ENCODE peak calls at places on chromosome 20, in four cellular contexts. U is brain microvascular endothelial cell; P is CD8-positive, alpha-beta T cell; V is ascending aorta. I is an unnamed sample.

GRCh38 chr20:63735859-63736718 is at the start of gene LIME1:
- DNase-seq in P (peak), U (no peak), V (no peak), I (peak)

GRCh38 chr20:8601542-8601912 is 467.4 kb upstream of the PLCB4 start:
- DNase-seq in U (no peak), P (no peak), V (no peak), I (no peak)

GRCh38 chr20:64105846-64106434 is 1.4 kb downstream of the NPBWR2 start:
- DNase-seq in P (no peak), V (no peak), U (no peak), I (peak)

GRCh38 chr20:35620818-35621559 is 5.4 kb downstream of the SPAG4 start:
- DNase-seq in P (no peak), U (no peak), V (no peak), I (no peak)

GRCh38 chr20:43451400-43451799 is 6.3 kb upstream of the SRSF6 start:
- DNase-seq in U (no peak), V (no peak), P (no peak), I (no peak)

GRCh38 chr20:29408034-29408695 is 1849.3 kb upstream of the DEFB115 start:
- DNase-seq in V (no peak), U (no peak), P (no peak), I (no peak)

GRCh38 chr20:51531141-51531710 is 11.3 kb downstream of the NFATC2 start:
- DNase-seq in V (no peak), P (peak), U (no peak), I (no peak)

GRCh38 chr20:61964675-61965605 is 100.7 kb downstream of the TAF4 start:
- DNase-seq in V (no peak), P (no peak), U (no peak), I (no peak)

GRCh38 chr20:37194616-37195015 is 15.3 kb upstream of the MROH8 start:
- DNase-seq in P (no peak), U (no peak), V (no peak), I (no peak)

GRCh38 chr20:13995841-13996240 is 525 bp downstream of the MACROD2 start:
- DNase-seq in P (no peak), U (no peak), V (no peak), I (peak)

GRCh38 chr20:18034039-18034438 is 23.7 kb downstream of the OVOL2 start:
- DNase-seq in P (no peak), U (no peak), V (no peak), I (no peak)

GRCh38 chr20:57425150-57426013 is 34.2 kb downstream of the RBM38 start:
- DNase-seq in P (no peak), U (no peak), V (no peak), I (peak)

GRCh38 chr20:20367681-20368413 is at the start of gene INSM1:
- DNase-seq in V (no peak), P (no peak), U (no peak), I (no peak)

GRCh38 chr20:22719250-22719649 is 134.9 kb upstream of the FOXA2 start:
- DNase-seq in U (no peak), V (no peak), P (no peak), I (no peak)

GRCh38 chr20:48455606-48456360 is 372.0 kb downstream of the PREX1 start:
- DNase-seq in V (no peak), U (no peak), P (no peak), I (no peak)

GRCh38 chr20:46621492-46621891 is 29.8 kb downstream of the SLC13A3 start:
- DNase-seq in U (peak), P (no peak), V (no peak), I (no peak)

GRCh38 chr20:63502671-63503172 is 3.8 kb upstream of the EEF1A2 start:
- DNase-seq in P (no peak), V (no peak), U (no peak), I (peak)

GRCh38 chr20:48574383-48574782 is 253.4 kb downstream of the PREX1 start:
- DNase-seq in V (no peak), U (no peak), P (no peak), I (no peak)

GRCh38 chr20:4053516-4053919 is 38.2 kb upstream of the RNF24 start:
- DNase-seq in V (no peak), U (peak), P (no peak), I (no peak)

GRCh38 chr20:5719861-5720401 is 30.3 kb upstream of the SHLD1 start:
- DNase-seq in V (no peak), U (peak), P (no peak), I (no peak)

GRCh38 chr20:14521436-14521835 is 184.0 kb upstream of the FLRT3 start:
- DNase-seq in U (no peak), P (no peak), V (no peak), I (no peak)

GRCh38 chr20:33437141-33437911 is 6.2 kb downstream of the SNTA1 start:
- DNase-seq in V (peak), U (peak), P (no peak), I (no peak)

GRCh38 chr20:48822879-48823385 is 4.9 kb downstream of the PREX1 start:
- DNase-seq in V (no peak), P (no peak), U (no peak), I (no peak)

GRCh38 chr20:34475979-34476736 is 40.1 kb upstream of the DYNLRB1 start:
- DNase-seq in V (no peak), P (peak), U (no peak), I (peak)

GRCh38 chr20:57399587-57400261 is 8.5 kb downstream of the RBM38 start:
- DNase-seq in P (no peak), U (no peak), V (no peak), I (peak)

GRCh38 chr20:60749804-60750602 is 502.1 kb upstream of the CDH4 start:
- DNase-seq in V (no peak), U (no peak), P (no peak), I (no peak)

GRCh38 chr20:19995220-19995863 is 21.8 kb upstream of the NAA20 start:
- DNase-seq in P (no peak), V (no peak), U (no peak), I (no peak)

GRCh38 chr20:32352101-32352720 is 5.9 kb upstream of the ASXL1 start:
- DNase-seq in P (no peak), V (no peak), U (no peak), I (no peak)

GRCh38 chr20:32350421-32350820 is 7.7 kb upstream of the ASXL1 start:
- DNase-seq in U (no peak), V (no peak), P (no peak), I (no peak)

GRCh38 chr20:32344835-32345506 is 13.2 kb upstream of the ASXL1 start:
- DNase-seq in P (no peak), U (no peak), V (no peak), I (no peak)

GRCh38 chr20:32343438-32343837 is 14.7 kb upstream of the ASXL1 start:
- DNase-seq in U (no peak), V (no peak), P (no peak), I (no peak)

GRCh38 chr20:32348207-32348606 is 9.9 kb upstream of the ASXL1 start:
- DNase-seq in U (no peak), P (no peak), V (no peak), I (no peak)
- H3K4me3 ChIP-seq in U (no peak), P (no peak), V (no peak), I (no peak)

GRCh38 chr20:7090001-7090400 is 322.5 kb downstream of the BMP2 start:
- DNase-seq in V (no peak), U (no peak), P (no peak), I (no peak)
- H3K4me3 ChIP-seq in V (no peak), U (no peak), P (no peak), I (no peak)

DNA sequence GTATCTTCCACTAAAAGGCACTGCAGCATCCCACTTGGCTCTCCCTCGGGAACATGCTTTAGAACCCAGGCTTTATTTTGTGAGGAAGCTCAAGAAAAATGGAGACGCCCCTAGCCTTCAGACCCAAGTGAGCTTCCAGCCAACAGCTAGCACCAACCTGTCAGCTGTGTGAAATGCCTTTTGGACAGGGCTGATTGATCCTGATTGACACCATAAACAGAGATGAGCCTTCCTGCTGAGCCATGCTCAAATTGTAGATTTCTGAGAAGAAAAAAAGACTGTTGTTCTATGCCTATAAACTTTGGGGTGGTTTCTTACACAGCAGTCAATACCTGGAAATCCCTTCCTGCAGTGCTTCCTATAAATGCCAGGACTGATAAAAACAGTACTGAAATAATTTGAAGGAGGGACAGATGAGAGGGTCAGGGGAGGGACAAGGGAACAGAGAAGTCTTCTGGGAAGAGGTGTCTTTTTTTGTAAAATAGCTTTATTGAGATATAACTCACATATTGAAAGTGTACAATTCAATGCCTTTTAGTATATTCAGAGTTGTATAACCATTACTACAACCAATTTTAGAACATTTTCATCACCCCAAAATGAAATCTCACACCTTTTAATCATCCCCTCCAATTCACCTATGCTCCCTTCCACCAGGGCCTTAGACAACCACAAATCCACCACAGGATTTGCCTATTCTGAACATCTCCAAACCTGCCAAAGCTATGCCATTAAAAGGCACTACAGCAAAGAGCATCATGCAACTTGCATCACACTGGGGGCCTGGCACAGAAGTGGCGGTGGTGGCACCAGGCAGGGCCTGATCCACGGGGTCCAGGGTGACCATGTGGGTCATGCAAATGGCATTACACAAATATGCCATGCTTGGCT is 2.7 kb upstream of the STK4 start:
- DNase-seq in P (no peak), U (no peak), V (no peak), I (no peak)
- H3K4me3 ChIP-seq in P (no peak), U (no peak), V (no peak), I (no peak)

GRCh38 chr20:50514750-50515149 is 4.6 kb downstream of the PTPN1 start:
- DNase-seq in U (no peak), V (no peak), P (no peak), I (no peak)

GRCh38 chr20:50512323-50512722 is 2.1 kb downstream of the PTPN1 start:
- DNase-seq in P (no peak), U (no peak), V (no peak), I (no peak)

GRCh38 chr20:50515471-50516106 is 5.4 kb downstream of the PTPN1 start:
- DNase-seq in V (no peak), P (no peak), U (no peak), I (no peak)

GRCh38 chr20:50514035-50514337 is 3.8 kb downstream of the PTPN1 start:
- DNase-seq in V (no peak), U (no peak), P (no peak), I (no peak)

GRCh38 chr20:50513169-50514034 is 3.2 kb downstream of the PTPN1 start:
- DNase-seq in V (no peak), P (no peak), U (no peak), I (no peak)
- H3K4me3 ChIP-seq in V (peak), P (no peak), U (peak), I (peak)